ENCODE peak calls at places on chromosomes 7 and 10, in eight cellular contexts. R, O, C, M, G, H, L and X are unnamed samples.

GRCh38 chr10:77859865-77860282 is 66.7 kb downstream of the DLG5 start:
- DNase-seq in R (no peak), O (no peak), C (no peak), M (no peak), G (no peak), H (no peak), L (no peak), X (no peak)

GRCh38 chr7:132383962-132384361 is 192.3 kb downstream of the PLXNA4 start:
- DNase-seq in R (no peak), O (no peak), C (no peak), M (no peak), G (no peak), H (no peak), L (no peak), X (no peak)

GRCh38 chr10:59337254-59337653 is 25.1 kb downstream of the FAM13C start:
- DNase-seq in R (no peak), O (no peak), C (no peak), M (peak), G (no peak), H (no peak), L (no peak), X (no peak)

GRCh38 chr7:979886-980571 is 3.0 kb upstream of the CYP2W1 start:
- DNase-seq in R (no peak), O (no peak), C (no peak), M (no peak), G (no peak), H (no peak), L (no peak), X (no peak)

GRCh38 chr7:56009695-56010094 is 41.5 kb downstream of the PSPH start:
- DNase-seq in R (no peak), O (no peak), C (no peak), M (peak), G (no peak), H (no peak), L (no peak), X (no peak)

GRCh38 chr10:93445097-93445960 is 36.8 kb downstream of the MYOF start:
- DNase-seq in R (peak), O (no peak), C (peak), M (peak), G (peak), H (no peak), L (peak), X (no peak)

GRCh38 chr10:27449571-27449970 is 54.5 kb upstream of the RAB18 start:
- DNase-seq in R (no peak), O (no peak), C (no peak), M (no peak), G (no peak), H (no peak), L (no peak), X (no peak)

GRCh38 chr10:31036209-31036608 is 4.5 kb upstream of the ZNF438 start:
- DNase-seq in R (no peak), O (no peak), C (peak), M (no peak), G (peak), H (no peak), L (no peak), X (no peak)

GRCh38 chr7:74587435-74588126 is 69.9 kb upstream of the GTF2I start:
- DNase-seq in R (peak), O (no peak), C (peak), M (no peak), G (peak), H (no peak), L (peak), X (no peak)